ENCODE peak calls at places on chromosomes 1 and 21, in seven cellular contexts. M is SK-N-SH, H is GM12878, Y is H1, F is GM12891, G is K562, X is HepG2. A is an unnamed sample.

GRCh38 chr1:208335386-208335785 is 91.2 kb upstream of the PLXNA2 start:
- DNase-seq in G (no peak), M (no peak), Y (no peak), X (no peak), H (no peak), F (no peak), A (no peak)

GRCh38 chr1:18535391-18536210 is 54.9 kb downstream of the KLHDC7A start:
- DNase-seq in X (no peak), G (no peak), M (no peak), F (no peak), Y (peak; percentile 38), H (no peak), A (no peak)

GRCh38 chr1:215605011-215605621 is 38.0 kb downstream of the KCTD3 start:
- DNase-seq in Y (no peak), H (no peak), G (no peak), F (no peak), M (no peak), X (no peak), A (no peak)

GRCh38 chr1:232553050-232553754 is 76.7 kb downstream of the SIPA1L2 start:
- DNase-seq in H (no peak), G (no peak), F (no peak), Y (no peak), M (peak; percentile 54), X (no peak), A (no peak)

GRCh38 chr1:203643213-203644045 is 16.8 kb downstream of the ATP2B4 start:
- DNase-seq in G (no peak), F (no peak), H (no peak), M (no peak), Y (no peak), X (no peak), A (no peak)

GRCh38 chr1:230176871-230177411 is 109.9 kb downstream of the GALNT2 start:
- DNase-seq in G (peak; percentile 70), F (no peak), Y (peak; percentile 42), H (no peak), M (peak; percentile 87), X (no peak), A (no peak)

GRCh38 chr1:75996196-75996595 is 64.0 kb upstream of the ASB17 start:
- DNase-seq in F (no peak), G (no peak), Y (no peak), X (no peak), H (no peak), M (no peak), A (no peak)

GRCh38 chr1:223081181-223081994 is 61.7 kb downstream of the TLR5 start:
- DNase-seq in G (peak; percentile 94), X (peak; percentile 88), F (peak; percentile 82), Y (peak; percentile 90), M (peak; percentile 91), H (peak; percentile 11), A (peak; percentile 73)

GRCh38 chr1:154911691-154912550 is 24.6 kb downstream of the PMVK start:
- DNase-seq in G (no peak), Y (no peak), H (no peak), M (no peak), F (no peak), X (no peak), A (no peak)

GRCh38 chr1:100502052-100502792 is 35.7 kb upstream of the GPR88 start:
- DNase-seq in F (no peak), G (no peak), M (no peak), Y (no peak), H (no peak), X (no peak), A (no peak)

GRCh38 chr21:18335651-18336050 is 67.9 kb downstream of the TMPRSS15 start:
- DNase-seq in F (no peak), M (no peak), H (no peak), X (no peak), G (no peak), Y (no peak), A (no peak)

GRCh38 chr21:39568380-39568779 is 44.4 kb upstream of the B3GALT5 start:
- DNase-seq in H (no peak), X (no peak), M (no peak), G (no peak), F (no peak), Y (no peak), A (no peak)

GRCh38 chr1:8891405-8891804 is 12.9 kb upstream of the ENO1 start:
- DNase-seq in X (no peak), H (no peak), F (no peak), G (no peak), M (no peak), Y (no peak), A (no peak)

GRCh38 chr1:218671573-218671972 is 326.4 kb downstream of the TGFB2 start:
- DNase-seq in M (peak; percentile 63), Y (no peak), G (no peak), F (no peak), H (no peak), X (no peak), A (no peak)

GRCh38 chr21:17779486-17779885 is 39.7 kb downstream of the C21orf91 start:
- DNase-seq in G (no peak), H (no peak), M (no peak), Y (no peak), X (no peak), F (no peak), A (no peak)

GRCh38 chr1:27872059-27872801 is at the start of gene THEMIS2:
- DNase-seq in M (peak; percentile 98), H (no peak), X (no peak), F (peak; percentile 83), G (peak; percentile 97), Y (peak; percentile 88), A (peak; percentile 85)

GRCh38 chr1:75258351-75258750 is 124.2 kb downstream of the LHX8 start:
- DNase-seq in X (no peak), M (no peak), G (no peak), F (no peak), Y (no peak), H (no peak), A (no peak)

GRCh38 chr1:12615166-12615915 is 2.7 kb downstream of the DHRS3 start:
- DNase-seq in Y (no peak), M (no peak), F (no peak), X (no peak), G (no peak), H (no peak), A (no peak)

GRCh38 chr1:27161594-27161993 is 6.7 kb upstream of the SLC9A1 start:
- DNase-seq in M (peak; percentile 1), X (no peak), F (peak; percentile 35), Y (no peak), G (no peak), H (peak; percentile 65), A (no peak)

GRCh38 chr1:200243042-200243437 is 166.8 kb downstream of the ZNF281 start:
- DNase-seq in F (no peak), X (no peak), G (no peak), Y (no peak), M (no peak), H (no peak), A (no peak)

GRCh38 chr21:42520628-42521253 is 7.1 kb downstream of the SLC37A1 start:
- DNase-seq in H (no peak), X (no peak), M (peak; percentile 62), G (peak; percentile 68), Y (peak; percentile 65), F (no peak), A (no peak)
- TF ChIP-seq TAF1 in H (no peak), X (no peak), M (no peak), G (no peak), Y (no peak), F (no peak), A (no peak)

DNA sequence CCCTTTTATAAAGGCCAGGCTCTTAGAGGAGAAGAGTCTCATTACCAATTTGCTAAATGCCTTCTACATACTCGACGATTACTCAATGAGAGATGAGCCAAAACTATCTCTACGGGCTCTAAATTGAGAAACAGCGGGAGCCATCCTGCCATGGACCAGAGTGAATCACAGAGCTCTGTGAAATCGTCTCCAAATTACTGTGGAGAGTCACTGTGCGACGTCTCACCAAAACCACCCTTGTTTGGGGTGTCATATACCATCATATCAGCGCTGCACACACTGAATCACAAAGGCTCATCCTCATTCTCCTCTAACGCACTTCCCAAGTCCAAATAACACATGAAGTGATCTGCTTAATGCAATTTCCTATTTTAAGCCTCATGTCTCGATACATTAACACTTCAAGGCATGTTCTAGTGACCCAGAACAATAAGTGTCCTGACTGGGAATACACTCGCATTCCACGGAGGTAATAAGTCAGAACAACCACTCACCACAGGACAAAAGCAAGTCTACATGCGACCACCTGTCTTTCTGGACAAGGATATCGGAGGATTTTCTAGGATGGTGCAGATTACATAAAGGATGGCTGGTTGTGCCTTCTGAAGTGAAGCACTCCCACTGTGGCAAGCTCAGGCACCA is 44.4 kb downstream of the NID1 start:
- DNase-seq in M (no peak), F (no peak), G (no peak), H (no peak), X (no peak), Y (no peak), A (no peak)
- TF ChIP-seq TAF1 in M (no peak), F (no peak), G (no peak), H (no peak), X (no peak), Y (no peak), A (no peak)

GRCh38 chr1:109803901-109804331 is 40.2 kb upstream of the EPS8L3 start:
- DNase-seq in Y (no peak), F (no peak), M (no peak), G (no peak), X (no peak), H (no peak), A (no peak)

GRCh38 chr1:109804660-109805059 is 40.9 kb upstream of the EPS8L3 start:
- DNase-seq in H (no peak), F (no peak), M (no peak), G (no peak), X (no peak), Y (no peak), A (no peak)

GRCh38 chr1:109806733-109807397 is 43.1 kb upstream of the EPS8L3 start:
- DNase-seq in M (no peak), H (no peak), F (no peak), X (no peak), Y (no peak), G (no peak), A (no peak)

GRCh38 chr1:109807398-109807795 is 43.7 kb upstream of the EPS8L3 start:
- DNase-seq in H (no peak), F (no peak), G (no peak), X (no peak), M (no peak), Y (no peak), A (no peak)

DNA sequence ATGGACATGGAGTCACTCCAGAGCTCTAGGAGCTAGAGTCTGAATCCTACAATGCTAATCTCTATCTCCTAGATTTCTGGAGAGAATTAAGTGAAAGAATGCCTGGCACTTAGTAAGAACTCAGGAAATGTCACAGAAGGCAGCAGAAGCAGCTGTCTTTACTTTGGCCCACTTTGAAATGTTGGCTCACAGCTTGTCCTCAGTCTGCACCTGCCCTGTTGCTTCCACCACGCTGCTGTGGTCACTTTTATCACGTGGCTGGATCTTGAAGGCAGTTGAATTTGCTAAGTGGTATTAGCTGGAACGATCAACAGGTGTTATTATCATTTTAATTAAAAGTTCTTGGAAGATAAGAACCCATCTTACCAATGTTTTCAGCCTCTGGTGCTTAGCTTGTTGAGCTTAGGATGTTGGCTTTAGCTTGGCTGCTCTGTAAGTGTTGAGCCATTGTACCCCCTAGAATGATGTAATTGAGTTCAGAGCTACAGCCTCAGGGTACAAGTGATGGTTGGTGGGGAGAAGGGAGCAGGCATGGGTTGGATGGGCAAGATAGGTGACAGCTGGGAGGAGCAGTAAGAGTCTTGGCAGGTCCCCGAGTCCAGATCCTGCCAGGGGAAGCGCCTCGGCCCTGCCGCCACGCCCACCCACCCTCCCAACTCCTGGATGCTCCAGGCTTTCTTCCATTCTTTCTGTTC is 41.9 kb upstream of the EPS8L3 start:
- DNase-seq in F (no peak), G (no peak), X (no peak), M (no peak), Y (no peak), H (no peak), A (no peak)
- TF ChIP-seq TAF1 in F (no peak), G (no peak), X (no peak), M (no peak), Y (no peak), H (no peak), A (no peak)

GRCh38 chr21:41466024-41466820 is 40.2 kb downstream of the MX1 start:
- DNase-seq in Y (no peak), M (no peak), F (no peak), G (no peak), X (peak; percentile 31), H (no peak), A (no peak)
- TF ChIP-seq TAF1 in Y (no peak), M (no peak), F (no peak), G (no peak), X (no peak), H (no peak), A (no peak)

A was measured in GM12892.